ENCODE peak calls at places on chromosomes 2 and 18, in four cellular contexts. One of them, this sample, is unnamed.
A peak's percentile ranks its signal among the peaks of the same experiment; 100 is the strongest.

GRCh38 chr2:159933040-159933726 is 129.2 kb downstream of the PLA2R1 start:
- DNase-seq in K562: no peak
- DNase-seq in AG04449: no peak
- DNase-seq in GM12864: no peak
- DNase-seq in this sample: no peak

GRCh38 chr18:2146092-2146491 is 425.2 kb downstream of the METTL4 start:
- DNase-seq in K562: no peak
- DNase-seq in AG04449: no peak
- DNase-seq in GM12864: no peak
- DNase-seq in this sample: no peak

GRCh38 chr18:9673296-9674251 is 34.5 kb upstream of the RAB31 start:
- DNase-seq in K562: peak; percentile 73
- DNase-seq in AG04449: no peak
- DNase-seq in GM12864: peak; percentile 96
- DNase-seq in this sample: no peak

GRCh38 chr2:101255501-101255900 is 2.8 kb downstream of the CNOT11 start:
- DNase-seq in K562: no peak
- DNase-seq in AG04449: no peak
- DNase-seq in GM12864: no peak
- DNase-seq in this sample: no peak

GRCh38 chr2:33216508-33217182 is 259.8 kb upstream of the RASGRP3 start:
- DNase-seq in K562: no peak
- DNase-seq in AG04449: no peak
- DNase-seq in GM12864: no peak
- DNase-seq in this sample: no peak

GRCh38 chr2:188788621-188789020 is 185.6 kb upstream of the COL3A1 start:
- DNase-seq in K562: no peak
- DNase-seq in AG04449: no peak
- DNase-seq in GM12864: no peak
- DNase-seq in this sample: no peak

GRCh38 chr18:23250893-23251656 is 115.8 kb downstream of the CABLES1 start:
- DNase-seq in K562: no peak
- DNase-seq in AG04449: no peak
- DNase-seq in GM12864: no peak
- DNase-seq in this sample: no peak

GRCh38 chr2:637406-637776 is 39.8 kb downstream of the TMEM18 start:
- DNase-seq in K562: no peak
- DNase-seq in AG04449: no peak
- DNase-seq in GM12864: no peak
- DNase-seq in this sample: peak; percentile 53

GRCh38 chr2:175600024-175600831 is 401.8 kb downstream of the LNPK start:
- DNase-seq in K562: no peak
- DNase-seq in AG04449: peak; percentile 56
- DNase-seq in GM12864: no peak
- DNase-seq in this sample: no peak

GRCh38 chr2:85066874-85067351 is 66.3 kb upstream of the TCF7L1 start:
- DNase-seq in K562: peak; percentile 83
- DNase-seq in AG04449: no peak
- DNase-seq in GM12864: peak; percentile 19
- DNase-seq in this sample: no peak

GRCh38 chr2:45814528-45814927 is 163.1 kb downstream of the PRKCE start:
- DNase-seq in K562: no peak
- DNase-seq in AG04449: no peak
- DNase-seq in GM12864: no peak
- DNase-seq in this sample: no peak

GRCh38 chr2:182077451-182078142 is 91.9 kb downstream of the PPP1R1C start:
- DNase-seq in K562: peak; percentile 68
- DNase-seq in AG04449: peak; percentile 84
- DNase-seq in GM12864: peak; percentile 43
- DNase-seq in this sample: no peak

GRCh38 chr18:32696376-32696775 is 76.4 kb downstream of the KLHL14 start:
- DNase-seq in K562: no peak
- DNase-seq in AG04449: no peak
- DNase-seq in GM12864: no peak
- DNase-seq in this sample: no peak

GRCh38 chr2:178498137-178498536 is 17.9 kb downstream of the PLEKHA3 start:
- DNase-seq in K562: peak; percentile 70
- DNase-seq in AG04449: no peak
- DNase-seq in GM12864: no peak
- DNase-seq in this sample: no peak

GRCh38 chr2:125324273-125324672 is 1299.2 kb downstream of the CNTNAP5 start:
- DNase-seq in K562: no peak
- DNase-seq in AG04449: no peak
- DNase-seq in GM12864: no peak
- DNase-seq in this sample: no peak

GRCh38 chr2:37472959-37473358 is 128.5 kb downstream of the QPCT start:
- DNase-seq in K562: no peak
- DNase-seq in AG04449: no peak
- DNase-seq in GM12864: no peak
- DNase-seq in this sample: no peak

GRCh38 chr2:215514516-215514915 is 78.6 kb upstream of the FN1 start:
- DNase-seq in K562: no peak
- DNase-seq in AG04449: no peak
- DNase-seq in GM12864: no peak
- DNase-seq in this sample: peak; percentile 68

GRCh38 chr18:26813043-26813442 is 52.5 kb downstream of the AQP4 start:
- DNase-seq in K562: peak; percentile 7
- DNase-seq in AG04449: no peak
- DNase-seq in GM12864: peak; percentile 12
- DNase-seq in this sample: no peak

GRCh38 chr2:155308367-155309009 is 610.0 kb downstream of the KCNJ3 start:
- DNase-seq in K562: no peak
- DNase-seq in AG04449: no peak
- DNase-seq in GM12864: no peak
- DNase-seq in this sample: no peak

GRCh38 chr2:71466301-71467179 is 13.2 kb downstream of the DYSF start:
- DNase-seq in K562: no peak
- DNase-seq in AG04449: no peak
- DNase-seq in GM12864: no peak
- DNase-seq in this sample: no peak

GRCh38 chr2:108385411-108386071 is 7.8 kb downstream of the SULT1C4 start:
- DNase-seq in K562: no peak
- DNase-seq in AG04449: no peak
- DNase-seq in GM12864: no peak
- DNase-seq in this sample: no peak

GRCh38 chr2:98541906-98542305 is 66.4 kb downstream of the COA5 start:
- DNase-seq in K562: no peak
- DNase-seq in AG04449: no peak
- DNase-seq in GM12864: no peak
- DNase-seq in this sample: no peak

GRCh38 chr2:66689456-66690051 is 254.6 kb downstream of the MEIS1 start:
- DNase-seq in K562: no peak
- DNase-seq in AG04449: no peak
- DNase-seq in GM12864: no peak
- DNase-seq in this sample: no peak

GRCh38 chr18:13381331-13381730 is 162.8 kb downstream of the LDLRAD4 start:
- DNase-seq in K562: no peak
- DNase-seq in AG04449: no peak
- DNase-seq in GM12864: no peak
- DNase-seq in this sample: no peak

GRCh38 chr18:2104620-2105462 is 466.5 kb downstream of the METTL4 start:
- DNase-seq in K562: peak; percentile 86
- DNase-seq in AG04449: no peak
- DNase-seq in GM12864: no peak
- DNase-seq in this sample: no peak

GRCh38 chr18:10927290-10927979 is 221.9 kb downstream of the PIEZO2 start:
- DNase-seq in K562: no peak
- DNase-seq in AG04449: no peak
- DNase-seq in GM12864: no peak
- DNase-seq in this sample: no peak

GRCh38 chr2:133927894-133928293 is 326.0 kb upstream of the MGAT5 start:
- DNase-seq in K562: no peak
- DNase-seq in AG04449: no peak
- DNase-seq in GM12864: no peak
- DNase-seq in this sample: no peak

GRCh38 chr2:60498176-60499081 is 55.0 kb downstream of the BCL11A start:
- DNase-seq in K562: no peak
- DNase-seq in AG04449: no peak
- DNase-seq in GM12864: no peak
- DNase-seq in this sample: no peak

GRCh38 chr2:10544252-10544651 is 96.1 kb upstream of the ODC1 start:
- DNase-seq in K562: no peak
- DNase-seq in AG04449: no peak
- DNase-seq in GM12864: no peak
- DNase-seq in this sample: no peak

GRCh38 chr2:61183815-61184214 is 21.8 kb downstream of the C2orf74 start:
- DNase-seq in K562: no peak
- DNase-seq in AG04449: no peak
- DNase-seq in GM12864: no peak
- DNase-seq in this sample: no peak

GRCh38 chr18:72541871-72542690 is 2.1 kb downstream of the CBLN2 start:
- DNase-seq in K562: no peak
- DNase-seq in AG04449: no peak
- DNase-seq in GM12864: no peak
- DNase-seq in this sample: no peak

GRCh38 chr2:17719562-17720371 is 33.8 kb downstream of the SMC6 start:
- DNase-seq in K562: peak; percentile 18
- DNase-seq in AG04449: no peak
- DNase-seq in GM12864: no peak
- DNase-seq in this sample: no peak

GRCh38 chr2:55419236-55419513 is 481 bp downstream of the CCDC88A start:
- DNase-seq in K562: peak; percentile 61
- DNase-seq in AG04449: no peak
- DNase-seq in GM12864: no peak
- DNase-seq in this sample: no peak

GRCh38 chr2:163198972-163199371 is 360.4 kb upstream of the KCNH7 start:
- DNase-seq in K562: no peak
- DNase-seq in AG04449: no peak
- DNase-seq in GM12864: no peak
- DNase-seq in this sample: no peak

GRCh38 chr2:114170070-114170469 is 272.4 kb upstream of the DPP10 start:
- DNase-seq in K562: no peak
- DNase-seq in AG04449: no peak
- DNase-seq in GM12864: no peak
- DNase-seq in this sample: no peak

GRCh38 chr2:79223539-79223938 is 64.0 kb upstream of the REG3A start:
- DNase-seq in K562: peak; percentile 0
- DNase-seq in AG04449: no peak
- DNase-seq in GM12864: no peak
- DNase-seq in this sample: no peak
- TF ChIP-seq CTCF in K562: no peak
- TF ChIP-seq CTCF in AG04449: no peak
- TF ChIP-seq CTCF in GM12864: no peak
- TF ChIP-seq CTCF in this sample: peak; percentile 30

GRCh38 chr2:131148426-131148825 is 43.3 kb downstream of the PLEKHB2 start:
- DNase-seq in K562: peak; percentile 31
- DNase-seq in AG04449: no peak
- DNase-seq in GM12864: no peak
- DNase-seq in this sample: no peak
- TF ChIP-seq CTCF in K562: no peak
- TF ChIP-seq CTCF in AG04449: no peak
- TF ChIP-seq CTCF in GM12864: no peak
- TF ChIP-seq CTCF in this sample: no peak

GRCh38 chr2:153766415-153766814 is 105.3 kb upstream of the GALNT13 start:
- DNase-seq in K562: no peak
- DNase-seq in AG04449: no peak
- DNase-seq in GM12864: no peak
- DNase-seq in this sample: no peak

DNA sequence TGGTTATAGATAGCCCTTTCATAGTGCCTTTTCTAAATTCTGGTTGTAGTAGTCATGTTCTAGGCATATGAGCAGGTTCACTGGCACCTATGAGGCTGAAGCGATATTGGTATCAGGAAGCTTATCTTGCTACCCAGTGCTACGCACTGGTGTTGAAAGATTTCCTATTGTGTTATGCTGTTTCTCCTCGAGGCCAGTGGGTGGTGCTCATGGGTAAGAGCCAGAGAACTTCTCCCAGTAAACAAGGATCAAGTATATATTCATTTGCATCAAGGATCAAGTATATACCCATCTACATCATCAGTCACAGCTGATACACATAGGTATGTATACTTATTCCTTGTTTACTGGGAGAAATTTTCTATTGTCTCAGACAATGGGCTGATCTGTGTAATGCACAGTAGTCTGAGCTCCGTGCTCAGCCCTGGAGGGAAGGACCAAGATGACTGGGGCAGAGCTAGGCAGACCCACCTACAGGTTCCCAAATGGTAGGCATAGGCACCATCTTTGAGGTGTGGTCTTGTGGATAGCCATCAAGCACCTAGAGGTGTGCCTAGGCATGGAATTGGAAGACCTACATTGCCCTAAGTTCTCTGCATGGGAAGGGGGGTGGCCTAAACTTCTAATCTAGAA is 101.2 kb upstream of the GALNT13 start:
- DNase-seq in K562: no peak
- DNase-seq in AG04449: no peak
- DNase-seq in GM12864: no peak
- DNase-seq in this sample: no peak
- TF ChIP-seq CTCF in K562: peak; percentile 6
- TF ChIP-seq CTCF in AG04449: no peak
- TF ChIP-seq CTCF in GM12864: no peak
- TF ChIP-seq CTCF in this sample: peak; percentile 50

GRCh38 chr2:30147715-30148611 is 1.2 kb downstream of the YPEL5 start:
- DNase-seq in K562: peak; percentile 80
- DNase-seq in AG04449: no peak
- DNase-seq in GM12864: peak; percentile 49
- DNase-seq in this sample: peak; percentile 89
- TF ChIP-seq CTCF in K562: peak; percentile 53
- TF ChIP-seq CTCF in AG04449: peak; percentile 57
- TF ChIP-seq CTCF in GM12864: peak; percentile 42
- TF ChIP-seq CTCF in this sample: peak; percentile 60

DNA sequence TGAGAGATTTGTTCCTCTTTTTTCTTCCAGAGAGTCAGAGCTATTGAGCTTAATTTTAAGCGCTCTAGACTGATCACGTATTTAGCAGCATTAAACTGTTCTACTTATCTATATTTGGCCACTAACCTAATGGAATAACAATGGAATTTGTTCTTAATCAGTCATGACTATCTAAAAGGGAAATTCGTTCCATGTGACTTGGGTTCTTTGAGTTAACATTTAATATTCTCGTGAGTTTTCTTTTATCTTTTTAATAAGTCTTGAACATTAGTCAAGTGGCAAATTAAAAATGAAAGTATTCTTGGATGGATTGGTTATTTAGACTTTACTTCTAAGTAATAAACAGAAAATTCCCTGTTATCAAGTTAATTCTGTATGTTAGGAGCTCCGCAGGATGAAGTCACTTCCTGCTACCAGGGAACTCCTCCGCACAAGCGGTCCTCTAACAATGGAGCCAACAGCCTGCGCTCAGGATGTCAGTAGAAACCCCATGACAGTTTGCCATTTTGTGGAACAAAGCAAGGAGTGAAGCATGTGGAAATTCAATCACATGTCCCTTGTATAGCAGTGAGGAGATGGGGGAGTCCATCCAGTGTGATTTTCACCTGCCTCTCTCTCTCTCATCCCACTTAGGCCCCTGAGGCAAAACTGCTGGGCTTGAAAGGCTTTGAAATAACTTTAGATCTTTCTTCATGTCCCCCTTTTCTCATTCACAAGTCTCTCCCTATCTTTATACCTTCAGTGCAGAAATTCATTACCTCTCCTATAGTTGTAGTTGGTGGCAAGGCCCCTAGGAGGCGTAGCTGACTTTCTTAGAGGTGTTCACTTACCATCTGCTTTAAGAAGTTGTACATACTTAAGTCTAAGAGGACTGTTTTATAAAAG is 138.1 kb downstream of the WDR7 start:
- DNase-seq in K562: peak; percentile 48
- DNase-seq in AG04449: no peak
- DNase-seq in GM12864: no peak
- DNase-seq in this sample: no peak
- TF ChIP-seq CTCF in K562: peak; percentile 36
- TF ChIP-seq CTCF in AG04449: peak; percentile 51
- TF ChIP-seq CTCF in GM12864: peak; percentile 64
- TF ChIP-seq CTCF in this sample: peak; percentile 73